ENCODE peak calls at places on chromosomes 1 and 21, in four cellular contexts. One of them, this sample, is unnamed.

GRCh38 chr21:45937721-45938452 is 43.7 kb upstream of the COL6A1 start:
- DNase-seq in T-helper 22 cell: no peak
- DNase-seq in SK-MEL-5: no peak
- DNase-seq in left lung: no peak
- DNase-seq in this sample: no peak

GRCh38 chr1:22037520-22037919 is 15.0 kb upstream of the CDC42 start:
- DNase-seq in left lung: no peak
- DNase-seq in T-helper 22 cell: no peak
- DNase-seq in SK-MEL-5: no peak
- DNase-seq in this sample: no peak

GRCh38 chr21:34126269-34126668 is 52.9 kb downstream of the MRPS6 start:
- DNase-seq in T-helper 22 cell: no peak
- DNase-seq in left lung: no peak
- DNase-seq in SK-MEL-5: no peak
- DNase-seq in this sample: no peak

GRCh38 chr1:170402451-170403311 is 129.3 kb upstream of the GORAB start:
- DNase-seq in SK-MEL-5: no peak
- DNase-seq in left lung: no peak
- DNase-seq in T-helper 22 cell: no peak
- DNase-seq in this sample: no peak

GRCh38 chr1:94111879-94112278 is 9.1 kb downstream of the ABCA4 start:
- DNase-seq in T-helper 22 cell: no peak
- DNase-seq in left lung: no peak
- DNase-seq in SK-MEL-5: no peak
- DNase-seq in this sample: no peak

GRCh38 chr1:109821831-109822745 is 58.4 kb upstream of the EPS8L3 start:
- DNase-seq in T-helper 22 cell: no peak
- DNase-seq in left lung: peak; percentile 73
- DNase-seq in SK-MEL-5: no peak
- DNase-seq in this sample: no peak

GRCh38 chr1:3313579-3313955 is 140.9 kb upstream of the ARHGEF16 start:
- DNase-seq in T-helper 22 cell: no peak
- DNase-seq in left lung: peak; percentile 89
- DNase-seq in SK-MEL-5: no peak
- DNase-seq in this sample: no peak

GRCh38 chr1:230144010-230144614 is 77.1 kb downstream of the GALNT2 start:
- DNase-seq in T-helper 22 cell: no peak
- DNase-seq in left lung: no peak
- DNase-seq in SK-MEL-5: no peak
- DNase-seq in this sample: no peak

GRCh38 chr1:37238376-37239224 is 204.3 kb upstream of the GRIK3 start:
- DNase-seq in T-helper 22 cell: no peak
- DNase-seq in SK-MEL-5: peak; percentile 2
- DNase-seq in left lung: no peak
- DNase-seq in this sample: no peak

GRCh38 chr1:229164836-229165285 is 106.0 kb upstream of the RAB4A start:
- DNase-seq in T-helper 22 cell: no peak
- DNase-seq in left lung: no peak
- DNase-seq in SK-MEL-5: no peak
- DNase-seq in this sample: no peak

GRCh38 chr1:31712625-31713024 is 8.8 kb upstream of the COL16A1 start:
- DNase-seq in SK-MEL-5: no peak
- DNase-seq in T-helper 22 cell: no peak
- DNase-seq in left lung: peak; percentile 50
- DNase-seq in this sample: no peak

GRCh38 chr1:116491985-116492811 is 78.6 kb downstream of the CD58 start:
- DNase-seq in SK-MEL-5: no peak
- DNase-seq in T-helper 22 cell: no peak
- DNase-seq in left lung: no peak
- DNase-seq in this sample: no peak

GRCh38 chr1:243542726-243543415 is 287.0 kb downstream of the SDCCAG8 start:
- DNase-seq in left lung: no peak
- DNase-seq in SK-MEL-5: no peak
- DNase-seq in T-helper 22 cell: no peak
- DNase-seq in this sample: no peak

GRCh38 chr1:172638885-172639831 is 19.7 kb upstream of the FASLG start:
- DNase-seq in SK-MEL-5: no peak
- DNase-seq in T-helper 22 cell: peak; percentile 47
- DNase-seq in left lung: no peak
- DNase-seq in this sample: peak; percentile 65

GRCh38 chr1:37338658-37339057 is 135.7 kb upstream of the ZC3H12A start:
- DNase-seq in SK-MEL-5: no peak
- DNase-seq in left lung: no peak
- DNase-seq in T-helper 22 cell: no peak
- DNase-seq in this sample: no peak

GRCh38 chr1:9852410-9853301 is 28.9 kb upstream of the CLSTN1 start:
- DNase-seq in left lung: no peak
- DNase-seq in SK-MEL-5: no peak
- DNase-seq in T-helper 22 cell: no peak
- DNase-seq in this sample: no peak

GRCh38 chr1:84090447-84091244 is 53.4 kb upstream of the PRKACB start:
- DNase-seq in T-helper 22 cell: no peak
- DNase-seq in SK-MEL-5: no peak
- DNase-seq in left lung: no peak
- DNase-seq in this sample: no peak

GRCh38 chr1:64302971-64303370 is 99.5 kb downstream of the UBE2U start:
- DNase-seq in left lung: no peak
- DNase-seq in SK-MEL-5: no peak
- DNase-seq in T-helper 22 cell: no peak
- DNase-seq in this sample: no peak

GRCh38 chr21:14734191-14734590 is 188.1 kb upstream of the SAMSN1 start:
- DNase-seq in left lung: no peak
- DNase-seq in T-helper 22 cell: no peak
- DNase-seq in SK-MEL-5: no peak
- DNase-seq in this sample: no peak

GRCh38 chr1:50978144-50978851 is 8.3 kb downstream of the CDKN2C start:
- DNase-seq in T-helper 22 cell: peak; percentile 12
- DNase-seq in left lung: peak; percentile 65
- DNase-seq in SK-MEL-5: peak; percentile 60
- DNase-seq in this sample: no peak

GRCh38 chr21:44702111-44702972 is 5.4 kb downstream of the KRTAP10-12 start:
- DNase-seq in left lung: no peak
- DNase-seq in SK-MEL-5: no peak
- DNase-seq in T-helper 22 cell: no peak
- DNase-seq in this sample: no peak

GRCh38 chr1:97392701-97393100 is 528.1 kb downstream of the DPYD start:
- DNase-seq in left lung: no peak
- DNase-seq in T-helper 22 cell: no peak
- DNase-seq in SK-MEL-5: no peak
- DNase-seq in this sample: no peak

GRCh38 chr1:18996548-18997177 is 40.2 kb upstream of the IFFO2 start:
- DNase-seq in SK-MEL-5: no peak
- DNase-seq in left lung: no peak
- DNase-seq in T-helper 22 cell: no peak
- DNase-seq in this sample: no peak

GRCh38 chr1:161198877-161199431 is at the start of gene ADAMTS4:
- DNase-seq in left lung: peak; percentile 70
- DNase-seq in T-helper 22 cell: no peak
- DNase-seq in SK-MEL-5: no peak
- DNase-seq in this sample: no peak

GRCh38 chr1:7786785-7787184 is 2.7 kb downstream of the PER3 start:
- DNase-seq in left lung: no peak
- DNase-seq in SK-MEL-5: no peak
- DNase-seq in T-helper 22 cell: no peak
- DNase-seq in this sample: no peak

GRCh38 chr1:28898267-28898955 is 16.0 kb upstream of the EPB41 start:
- DNase-seq in T-helper 22 cell: no peak
- DNase-seq in SK-MEL-5: no peak
- DNase-seq in left lung: no peak
- DNase-seq in this sample: no peak

GRCh38 chr1:53060580-53060979 is 1.4 kb upstream of the PODN start:
- DNase-seq in T-helper 22 cell: no peak
- DNase-seq in SK-MEL-5: no peak
- DNase-seq in left lung: no peak
- DNase-seq in this sample: no peak

GRCh38 chr1:21383785-21384401 is 56.0 kb upstream of the NBPF3 start:
- DNase-seq in left lung: no peak
- DNase-seq in T-helper 22 cell: no peak
- DNase-seq in SK-MEL-5: no peak
- DNase-seq in this sample: no peak

GRCh38 chr1:192506741-192507155 is 68.8 kb upstream of the RGS1 start:
- DNase-seq in T-helper 22 cell: no peak
- DNase-seq in SK-MEL-5: peak; percentile 59
- DNase-seq in left lung: no peak
- DNase-seq in this sample: peak; percentile 51

GRCh38 chr1:108605633-108606032 is 45.7 kb downstream of the EEIG2 start:
- DNase-seq in T-helper 22 cell: no peak
- DNase-seq in left lung: no peak
- DNase-seq in SK-MEL-5: no peak
- DNase-seq in this sample: no peak

GRCh38 chr1:6123083-6123482 is 57.0 kb downstream of the CHD5 start:
- DNase-seq in left lung: no peak
- DNase-seq in T-helper 22 cell: no peak
- DNase-seq in SK-MEL-5: no peak
- DNase-seq in this sample: no peak

GRCh38 chr1:80218112-80218511 is 1211.6 kb upstream of the ADGRL4 start:
- DNase-seq in T-helper 22 cell: no peak
- DNase-seq in left lung: no peak
- DNase-seq in SK-MEL-5: peak; percentile 65
- DNase-seq in this sample: peak; percentile 1

GRCh38 chr1:218659911-218660677 is 315.0 kb downstream of the TGFB2 start:
- DNase-seq in left lung: no peak
- DNase-seq in SK-MEL-5: no peak
- DNase-seq in T-helper 22 cell: no peak
- DNase-seq in this sample: no peak

GRCh38 chr1:6259491-6260362 is 1.2 kb downstream of the GPR153 start:
- DNase-seq in SK-MEL-5: peak; percentile 66
- DNase-seq in T-helper 22 cell: peak; percentile 53
- DNase-seq in left lung: peak; percentile 86
- DNase-seq in this sample: no peak

GRCh38 chr1:18974005-18974404 is 17.5 kb upstream of the IFFO2 start:
- DNase-seq in SK-MEL-5: no peak
- DNase-seq in left lung: no peak
- DNase-seq in T-helper 22 cell: no peak
- DNase-seq in this sample: no peak